ENCODE peak calls at places on chromosomes 13 and 19, in ten cellular contexts. I is tibial artery, X is testis, M is ovary, T is left ventricle myocardium inferior, D is heart right ventricle, C is adrenal gland, N is GM23248, Q is neuronal stem cell, P is OCI-LY7. L is an unnamed sample. For H3K4me1 and H3K36me3, the result is how much of the 10 kb centered on the place peaks cover.

GRCh38 chr19:4051175-4052101 is 15.3 kb downstream of the ZBTB7A start:
- DNase-seq in N (peak), P (no peak), T (no peak), X (no peak), Q (no peak), I (no peak), M (no peak), C (peak), D (no peak), L (no peak)

GRCh38 chr13:110116072-110116487 is 190.9 kb downstream of the COL4A1 start:
- DNase-seq in C (peak), T (peak), I (peak), N (peak), Q (peak), P (peak), X (peak), M (no peak), D (no peak), L (peak)

GRCh38 chr13:26442541-26442940 is 114.9 kb upstream of the WASF3 start:
- DNase-seq in X (no peak), T (no peak), D (no peak), C (no peak), P (no peak), N (peak), Q (no peak), M (no peak), I (no peak), L (no peak)

GRCh38 chr19:47073574-47073973 is 25.1 kb upstream of the TMEM160 start:
- DNase-seq in N (no peak), P (no peak), T (no peak), C (no peak), D (no peak), M (no peak), X (no peak), Q (no peak), I (no peak), L (no peak)

GRCh38 chr19:54017266-54017665 is 25.8 kb downstream of the CACNG6 start:
- DNase-seq in C (no peak), M (no peak), T (no peak), D (no peak), I (no peak), N (peak), P (no peak), X (no peak), Q (no peak), L (no peak)

GRCh38 chr13:70568571-70568970 is 460.3 kb upstream of the KLHL1 start:
- DNase-seq in T (no peak), D (no peak), P (peak), M (no peak), X (no peak), N (peak), C (no peak), I (no peak), Q (peak), L (peak)

GRCh38 chr19:41876847-41877489 is at the start of gene CD79A:
- DNase-seq in D (no peak), Q (no peak), N (no peak), P (peak), M (no peak), T (no peak), I (no peak), X (no peak), C (no peak), L (peak)

GRCh38 chr19:12789098-12789903 is 2.0 kb upstream of the JUNB start:
- DNase-seq in T (no peak), C (no peak), N (peak), P (no peak), I (no peak), X (no peak), D (peak), Q (no peak), M (no peak), L (peak)

GRCh38 chr19:13983213-13983889 is 22.8 kb downstream of the RFX1 start:
- DNase-seq in I (no peak), N (no peak), Q (no peak), M (no peak), X (no peak), T (no peak), C (no peak), P (peak), D (no peak), L (no peak)

GRCh38 chr13:29454931-29455481 is 140.5 kb downstream of the SLC7A1 start:
- DNase-seq in Q (no peak), D (no peak), P (peak), C (no peak), T (no peak), N (peak), X (no peak), I (no peak), M (no peak), L (peak)

GRCh38 chr13:39362652-39363390 is 240.2 kb downstream of the LHFPL6 start:
- DNase-seq in Q (no peak), I (no peak), M (no peak), N (peak), C (no peak), T (no peak), D (no peak), X (no peak), P (no peak), L (no peak)

GRCh38 chr19:55601127-55601526 is 1.0 kb downstream of the ZNF524 start:
- DNase-seq in N (no peak), X (no peak), Q (no peak), T (no peak), D (no peak), C (no peak), M (no peak), P (no peak), I (no peak), L (no peak)

GRCh38 chr19:39046037-39046821 is 13.9 kb upstream of the FBXO27 start:
- DNase-seq in D (no peak), I (no peak), N (no peak), C (no peak), T (no peak), X (peak), Q (no peak), P (peak), M (no peak), L (peak)

GRCh38 chr13:22194106-22194810 is 523.4 kb downstream of the FGF9 start:
- DNase-seq in D (peak), Q (no peak), X (no peak), C (peak), T (no peak), I (no peak), M (no peak), P (no peak), N (peak), L (no peak)

GRCh38 chr13:28099396-28100148 is 804 bp downstream of the FLT3 start:
- DNase-seq in N (no peak), I (no peak), M (no peak), Q (peak), T (no peak), X (no peak), P (no peak), C (no peak), D (no peak), L (no peak)

GRCh38 chr13:38213307-38213706 is 136.3 kb upstream of the UFM1 start:
- DNase-seq in D (no peak), C (no peak), I (no peak), T (no peak), M (no peak), N (peak), Q (no peak), P (no peak), X (no peak), L (no peak)

GRCh38 chr13:97878421-97879375 is 74.8 kb upstream of the IPO5 start:
- DNase-seq in M (no peak), N (no peak), P (no peak), Q (no peak), I (no peak), C (no peak), T (no peak), D (no peak), X (no peak), L (no peak)

GRCh38 chr19:48630289-48631036 is 6.7 kb downstream of the DBP start:
- DNase-seq in M (peak), P (no peak), N (peak), Q (no peak), C (peak), X (peak), I (peak), D (peak), T (peak), L (no peak)

GRCh38 chr13:34462843-34463242 is 479.2 kb upstream of the NBEA start:
- DNase-seq in D (peak), T (peak), I (no peak), M (no peak), X (no peak), P (no peak), N (peak), Q (no peak), C (no peak), L (no peak)

DNA sequence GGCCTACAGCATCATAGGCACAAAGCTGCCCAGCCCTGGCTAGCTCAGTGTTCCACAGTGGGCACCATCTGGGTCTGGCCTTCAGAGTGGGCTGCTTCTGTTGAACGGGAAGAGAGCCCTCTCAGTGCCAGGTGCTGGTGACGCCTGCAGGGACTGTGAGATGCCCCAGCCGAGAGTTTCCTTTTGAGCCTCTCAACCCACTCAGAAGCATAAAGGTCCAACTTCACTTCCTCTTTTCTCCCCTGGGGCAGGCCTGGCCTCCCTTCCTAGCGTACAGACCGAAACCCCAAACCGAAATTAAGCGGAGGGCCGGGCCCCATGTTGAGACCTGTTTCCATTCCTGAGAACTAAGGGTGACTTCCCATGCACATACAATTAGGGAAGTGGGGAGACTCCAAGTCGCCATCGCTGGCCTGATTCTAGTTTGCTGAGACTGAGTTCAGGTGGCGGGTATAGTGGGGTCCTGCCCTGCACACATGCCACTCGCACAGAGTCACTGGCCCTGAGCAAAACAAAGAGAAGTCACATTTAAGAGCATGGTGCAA is 6.9 kb downstream of the RAB8A start:
- DNase-seq in T (no peak), I (no peak), D (peak), C (peak), M (no peak), N (no peak), P (peak), X (no peak), Q (no peak), L (peak)
- H3K4me1 ChIP-seq in T (under half), I (under half), D (under half), C (under half), M (under half), N (under half), P (half or more), X (under half), Q (under half), L (half or more)

GRCh38 chr19:50724522-50725217 is 1.5 kb downstream of the CLEC11A start:
- DNase-seq in M (peak), P (peak), N (peak), T (peak), X (peak), D (peak), C (peak), I (peak), Q (peak), L (peak)
- H3K4me3 ChIP-seq in M (peak), P (peak), N (peak), T (peak), X (peak), D (peak), C (peak), I (peak), Q (peak), L (peak)

DNA sequence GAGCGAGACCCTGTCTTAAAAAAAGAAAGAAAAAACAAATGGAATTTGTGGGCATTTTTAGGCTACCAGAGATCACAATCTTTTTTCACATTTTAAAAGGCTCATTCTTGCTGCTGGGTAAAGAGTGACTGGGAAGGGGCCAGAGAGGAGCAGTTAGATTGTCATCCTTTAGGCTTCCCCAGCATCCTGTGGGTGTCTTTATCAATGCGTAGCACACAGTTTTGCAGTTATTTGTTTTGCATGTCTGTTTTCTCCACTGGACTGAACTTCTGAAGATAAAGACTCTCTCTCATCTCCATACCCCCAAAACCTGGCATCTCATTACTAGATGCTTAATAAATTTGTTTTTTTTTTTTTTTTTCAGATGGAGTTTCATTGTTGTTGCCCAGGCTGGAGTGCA is 2.1 kb upstream of the UTP14C start:
- DNase-seq in P (no peak), I (no peak), N (no peak), T (no peak), M (no peak), X (no peak), Q (no peak), C (no peak), D (no peak), L (no peak)
- H3K36me3 ChIP-seq in P (half or more), I (half or more), N (under half), T (half or more), M (under half), X (under half), Q (half or more), C (under half), D (half or more), L (under half)

GRCh38 chr13:99991806-99992242 is 10.2 kb downstream of the ZIC2 start:
- DNase-seq in Q (peak), P (no peak), N (no peak), T (no peak), M (no peak), C (no peak), D (no peak), I (no peak), X (no peak), L (no peak)
- H3K4me1 ChIP-seq in Q (half or more), P (under half), N (under half), T (under half), M (under half), C (under half), D (under half), I (under half), X (under half), L (under half)

L was measured in Karpas-422.